ENCODE peak calls at places on chromosomes 4 and X, in five cellular contexts. T is K562, O is OCI-LY7, L is pancreas, V is left ventricle myocardium inferior. H is an unnamed sample.

GRCh38 chrX:137428777-137429564 is 137.0 kb upstream of the ZIC3 start:
- DNase-seq in O (no peak), L (no peak), T (no peak), V (no peak), H (no peak)

GRCh38 chrX:20965270-20966044 is 408.8 kb upstream of the CNKSR2 start:
- DNase-seq in T (no peak), V (no peak), L (no peak), O (no peak), H (no peak)

GRCh38 chrX:100615015-100615414 is 21.6 kb downstream of the TSPAN6 start:
- DNase-seq in V (no peak), L (no peak), O (no peak), T (peak), H (peak)

GRCh38 chr4:186622788-186623464 is 67.6 kb upstream of the MTNR1A start:
- DNase-seq in V (no peak), T (no peak), L (no peak), O (no peak), H (no peak)

GRCh38 chr4:55445921-55446577 is 50.3 kb downstream of the TMEM165 start:
- DNase-seq in L (no peak), O (no peak), T (no peak), V (no peak), H (no peak)

GRCh38 chrX:13091111-13091765 is 46.8 kb upstream of the FAM9C start:
- DNase-seq in L (no peak), T (no peak), V (no peak), O (no peak), H (peak)

GRCh38 chr4:26298198-26298950 is 22.4 kb upstream of the RBPJ start:
- DNase-seq in L (no peak), V (no peak), T (no peak), O (no peak), H (no peak)

GRCh38 chr4:167985565-167985964 is 106.8 kb upstream of the ANXA10 start:
- DNase-seq in O (no peak), V (no peak), L (no peak), T (no peak), H (no peak)

GRCh38 chr4:110663738-110664444 is 41.0 kb upstream of the PITX2 start:
- DNase-seq in T (no peak), O (no peak), L (no peak), V (no peak), H (no peak)

GRCh38 chrX:28225508-28225907 is 244.3 kb upstream of the DCAF8L1 start:
- DNase-seq in O (no peak), V (no peak), T (no peak), L (no peak), H (no peak)

GRCh38 chr4:173529505-173530325 is at the start of gene HAND2:
- DNase-seq in V (peak), T (peak), O (no peak), L (no peak), H (peak)

GRCh38 chr4:144294211-144294610 is 153.7 kb upstream of the GYPA start:
- DNase-seq in O (no peak), L (no peak), T (no peak), V (no peak), H (no peak)

GRCh38 chr4:24849662-24850280 is 54.4 kb downstream of the SOD3 start:
- DNase-seq in L (no peak), T (no peak), O (no peak), V (no peak), H (no peak)

GRCh38 chr4:149370002-149370401 is 445.6 kb downstream of the IQCM start:
- DNase-seq in V (no peak), L (no peak), O (no peak), T (no peak), H (no peak)

GRCh38 chr4:101200561-101200960 is 146.8 kb downstream of the PPP3CA start:
- DNase-seq in T (no peak), L (no peak), V (no peak), O (no peak), H (no peak)

GRCh38 chr4:68906238-68907137 is 45.1 kb downstream of the UGT2A3 start:
- DNase-seq in L (peak), O (no peak), T (no peak), V (no peak), H (no peak)

GRCh38 chr4:4320951-4321714 is 31.1 kb downstream of the ZBTB49 start:
- DNase-seq in O (no peak), V (no peak), L (no peak), T (peak), H (no peak)

GRCh38 chrX:112058255-112058654 is 24.3 kb downstream of the TRPC5 start:
- DNase-seq in L (no peak), T (no peak), V (no peak), O (no peak), H (no peak)

GRCh38 chr4:24778427-24779225 is 16.7 kb upstream of the SOD3 start:
- DNase-seq in O (no peak), V (peak), T (no peak), L (no peak), H (no peak)

GRCh38 chr4:109985993-109986640 is 73.4 kb downstream of the EGF start:
- DNase-seq in T (no peak), L (no peak), O (peak), V (no peak), H (no peak)

GRCh38 chr4:35465096-35465495 is 779.2 kb downstream of the ARAP2 start:
- DNase-seq in V (no peak), L (no peak), O (no peak), T (no peak), H (no peak)

GRCh38 chrX:53678667-53679066 is 7.9 kb downstream of the HUWE1 start:
- DNase-seq in T (peak), L (no peak), V (no peak), O (no peak), H (no peak)

GRCh38 chr4:3630934-3631585 is 98.8 kb upstream of the LRPAP1 start:
- DNase-seq in L (peak), O (no peak), T (no peak), V (no peak), H (no peak)

GRCh38 chrX:106612403-106612789 is 618 bp downstream of the RADX start:
- DNase-seq in T (no peak), V (no peak), L (no peak), O (no peak), H (no peak)

GRCh38 chrX:70960728-70961127 is 29.8 kb upstream of the SLC7A3 start:
- DNase-seq in T (peak), L (no peak), O (no peak), V (no peak), H (no peak)

GRCh38 chr4:27123050-27123768 is 262.6 kb downstream of the STIM2 start:
- DNase-seq in L (no peak), T (no peak), O (no peak), V (no peak), H (no peak)

GRCh38 chr4:48445704-48446103 is 37.4 kb upstream of the SLC10A4 start:
- DNase-seq in O (peak), V (no peak), T (no peak), L (no peak), H (no peak)

GRCh38 chr4:101103381-101104142 is 243.8 kb downstream of the PPP3CA start:
- DNase-seq in T (no peak), L (no peak), V (no peak), O (peak), H (peak)

GRCh38 chrX:40473460-40474204 is 107.1 kb upstream of the ATP6AP2 start:
- DNase-seq in V (no peak), T (no peak), L (no peak), O (no peak), H (no peak)

GRCh38 chr4:107987916-107988762 is 1.6 kb upstream of the HADH start:
- DNase-seq in L (no peak), O (no peak), V (no peak), T (no peak), H (no peak)

GRCh38 chrX:37409278-37409677 is 60.1 kb downstream of the PRRG1 start:
- DNase-seq in T (peak), V (no peak), L (no peak), O (no peak), H (no peak)

GRCh38 chr4:41575665-41576064 is 37.7 kb downstream of the LIMCH1 start:
- DNase-seq in V (no peak), L (no peak), T (no peak), O (no peak), H (no peak)
- TF ChIP-seq CTCF in V (peak), L (no peak), T (no peak), O (no peak), H (no peak)

GRCh38 chr4:139083533-139084424 is 68.2 kb downstream of the NOCT start:
- DNase-seq in T (peak), L (peak), O (peak), V (peak), H (peak)
- TF ChIP-seq CTCF in T (no peak), L (no peak), O (peak), V (peak), H (peak)

GRCh38 chrX:74464722-74465121 is 43.4 kb downstream of the SLC16A2 start:
- DNase-seq in V (no peak), L (no peak), O (no peak), T (no peak), H (no peak)

GRCh38 chrX:74467656-74468055 is 46.4 kb downstream of the SLC16A2 start:
- DNase-seq in T (no peak), O (no peak), V (no peak), L (no peak), H (no peak)

GRCh38 chrX:74461384-74461783 is 40.1 kb downstream of the SLC16A2 start:
- DNase-seq in O (no peak), L (no peak), V (no peak), T (no peak), H (no peak)

DNA sequence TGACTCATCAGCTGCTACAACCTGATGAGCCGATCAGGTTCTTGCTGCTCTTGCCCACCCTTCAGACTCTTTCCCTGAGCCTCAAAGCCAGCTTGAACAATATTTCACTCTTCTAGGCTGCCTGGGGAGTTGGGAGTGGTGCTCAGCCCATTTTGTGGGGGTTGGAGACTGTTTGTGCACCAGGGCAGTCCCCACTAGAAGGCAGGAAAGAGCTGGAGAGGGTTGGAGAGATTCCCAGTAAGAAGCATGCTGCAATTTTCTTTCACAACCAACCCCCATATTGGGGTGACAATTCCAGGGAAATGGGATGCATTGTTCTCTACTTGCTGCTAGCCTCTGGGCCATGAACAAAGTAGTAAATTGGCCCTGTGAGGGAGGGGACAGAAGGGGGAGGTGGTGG is 44.1 kb downstream of the SLC16A2 start:
- DNase-seq in O (no peak), T (no peak), L (no peak), V (no peak), H (no peak)
- TF ChIP-seq CTCF in O (no peak), T (no peak), L (no peak), V (no peak), H (no peak)

DNA sequence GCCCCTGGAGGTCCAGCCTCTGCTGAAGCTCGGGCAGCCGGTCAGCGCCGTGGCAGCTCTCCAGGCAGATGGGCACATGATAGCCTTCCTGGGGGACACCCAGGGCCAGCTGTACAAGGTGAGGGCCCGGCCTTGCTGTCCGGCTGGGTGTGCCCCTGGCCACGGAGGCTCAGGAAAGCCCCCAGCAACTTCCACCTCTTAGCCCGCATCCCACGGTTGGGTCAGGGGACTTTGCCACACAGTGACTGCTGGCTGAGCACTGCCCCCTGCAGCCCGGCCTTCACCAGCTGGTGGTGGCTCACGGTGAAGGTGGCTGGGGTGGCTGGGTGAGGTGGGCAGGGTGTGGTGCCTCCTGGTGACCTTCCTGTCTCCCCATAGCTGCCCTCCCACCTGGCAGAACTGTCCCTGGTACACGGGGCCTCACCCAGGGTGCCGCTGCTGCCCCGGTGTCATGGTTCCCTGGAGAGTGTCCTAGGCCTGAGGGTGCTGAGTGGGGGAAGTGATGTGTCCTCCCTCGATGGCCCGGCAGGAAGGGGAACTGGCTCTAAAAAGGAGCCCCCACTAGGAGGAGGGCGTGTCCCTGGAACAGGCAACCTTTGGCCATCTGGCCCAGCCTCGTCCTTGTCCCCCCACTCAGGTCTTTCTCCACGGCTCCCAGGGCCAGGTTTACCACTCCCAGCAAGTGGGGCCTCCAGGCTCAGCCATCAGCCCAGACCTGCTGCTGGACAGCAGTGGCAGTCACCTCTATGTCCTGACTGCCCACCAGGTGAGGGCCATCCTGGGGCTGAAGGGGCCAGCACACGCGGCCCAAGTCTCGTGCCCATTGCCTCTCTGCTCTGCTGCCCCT is 4.5 kb downstream of the PLXNB3 start:
- DNase-seq in T (no peak), L (no peak), O (no peak), V (no peak), H (peak)
- TF ChIP-seq CTCF in T (no peak), L (no peak), O (no peak), V (no peak), H (no peak)

GRCh38 chr4:83054928-83055327 is 19.9 kb downstream of the COPS4 start:
- DNase-seq in T (no peak), O (peak), V (no peak), L (no peak), H (peak)
- TF ChIP-seq CTCF in T (no peak), O (peak), V (peak), L (no peak), H (no peak)

DNA sequence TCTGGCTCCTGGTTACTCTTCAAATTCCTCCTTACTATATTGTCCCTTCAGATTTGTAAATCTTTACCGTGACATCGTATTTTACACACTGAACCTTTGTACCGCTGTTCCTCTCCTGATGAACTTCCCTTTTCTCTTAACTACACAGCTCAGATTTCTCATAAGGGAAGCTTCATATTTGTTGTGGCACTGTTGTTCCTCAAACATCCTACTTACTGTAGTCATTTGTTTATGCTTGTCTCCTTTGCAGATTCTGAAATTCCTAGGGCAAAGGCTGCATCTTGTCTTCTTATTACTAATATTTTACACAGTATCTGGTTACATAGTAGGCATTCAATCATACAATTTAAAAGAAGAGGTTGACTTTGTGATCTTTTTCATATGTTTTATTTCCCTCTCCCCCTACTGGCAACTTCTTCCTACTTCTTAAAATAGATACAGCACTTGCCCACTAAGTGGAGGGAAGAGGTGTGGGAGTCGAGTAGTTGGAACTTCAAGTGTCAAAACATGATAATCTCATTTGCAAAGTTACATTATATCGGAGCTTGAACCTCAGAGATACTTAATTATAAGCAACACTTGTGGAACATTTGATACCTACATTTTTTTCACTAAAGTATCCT is 50.0 kb downstream of the TET2 start:
- DNase-seq in V (no peak), O (no peak), T (peak), L (no peak), H (no peak)
- TF ChIP-seq CTCF in V (peak), O (peak), T (no peak), L (no peak), H (no peak)

DNA sequence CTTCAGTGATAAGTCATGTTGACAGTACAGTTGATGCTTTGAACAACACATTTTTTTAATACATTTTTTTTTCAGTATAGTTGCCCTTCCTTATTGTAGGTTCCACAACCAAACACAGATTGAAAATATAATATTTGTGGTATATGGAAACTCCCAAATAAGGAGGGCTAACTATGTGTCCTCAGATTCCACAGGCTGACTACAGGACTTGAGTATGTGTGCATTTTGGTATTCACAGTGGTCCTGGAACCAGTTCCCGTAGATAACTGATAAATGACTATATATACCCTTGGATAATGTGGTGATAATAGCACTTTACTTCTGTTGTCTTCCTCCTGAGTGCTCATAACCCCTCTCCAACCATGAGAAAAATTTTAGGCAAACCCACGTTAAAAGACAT is 111.6 kb upstream of the NUDT6 start:
- DNase-seq in O (no peak), T (no peak), V (no peak), L (no peak), H (no peak)
- TF ChIP-seq CTCF in O (no peak), T (no peak), V (no peak), L (no peak), H (no peak)

GRCh38 chrX:32533848-32534247 is 677.5 kb downstream of the DMD start:
- DNase-seq in O (no peak), T (no peak), L (no peak), V (no peak), H (no peak)

GRCh38 chrX:32525234-32525633 is 686.1 kb downstream of the DMD start:
- DNase-seq in O (no peak), V (no peak), L (no peak), T (no peak), H (no peak)

GRCh38 chrX:32532282-32532681 is 679.1 kb downstream of the DMD start:
- DNase-seq in O (no peak), L (no peak), T (no peak), V (no peak), H (no peak)

DNA sequence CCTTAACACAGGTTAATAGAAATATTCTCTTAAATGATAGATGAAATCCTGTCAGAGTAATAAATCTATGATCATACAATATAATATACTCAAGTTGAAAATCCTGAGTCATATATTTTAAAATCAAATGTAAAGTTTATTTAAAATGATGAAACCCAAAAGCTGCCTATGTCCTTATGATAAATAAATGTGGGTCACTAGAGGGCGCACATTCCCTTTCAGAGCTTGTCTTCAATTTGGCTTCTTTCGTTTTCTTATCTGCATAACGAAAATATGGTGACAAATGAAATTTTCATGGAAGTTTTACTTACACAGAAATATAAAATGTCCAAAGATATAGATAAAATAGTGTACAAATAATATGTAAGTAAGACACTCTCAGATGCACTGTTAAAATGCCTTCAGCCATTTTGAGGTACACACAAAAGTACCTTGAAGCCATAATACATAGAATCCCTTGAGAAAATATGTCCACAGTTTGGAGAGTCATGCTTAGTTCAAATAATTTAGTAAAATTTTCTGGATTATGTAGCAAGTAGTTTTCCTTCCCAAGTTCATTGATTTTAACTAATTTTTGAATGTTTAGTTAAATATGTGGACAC is 680.4 kb downstream of the DMD start:
- DNase-seq in O (peak), T (peak), L (no peak), V (no peak), H (peak)
- TF ChIP-seq CTCF in O (peak), T (no peak), L (peak), V (peak), H (no peak)